ENCODE peak calls at places on chromosomes 5 and 9, in eight cellular contexts. One of them, this sample, is unnamed.

GRCh38 chr5:168073991-168074800 is 217.2 kb upstream of the WWC1 start:
- DNase-seq in mesothelial cell of epicardium: no peak
- DNase-seq in heart left ventricle: no peak
- DNase-seq in D721Med: no peak
- DNase-seq in endothelial cell: no peak
- DNase-seq in bronchial epithelial cell: peak; percentile 26
- DNase-seq in fibroblast of the aortic adventitia: peak; percentile 36
- DNase-seq in heart right ventricle: no peak
- DNase-seq in this sample: no peak

GRCh38 chr5:115100556-115100955 is 69.2 kb downstream of the TRIM36 start:
- DNase-seq in mesothelial cell of epicardium: no peak
- DNase-seq in heart left ventricle: no peak
- DNase-seq in D721Med: no peak
- DNase-seq in endothelial cell: no peak
- DNase-seq in bronchial epithelial cell: peak; percentile 35
- DNase-seq in fibroblast of the aortic adventitia: peak; percentile 9
- DNase-seq in heart right ventricle: no peak
- DNase-seq in this sample: peak; percentile 77

GRCh38 chr9:33619666-33620404 is 95.8 kb downstream of the ANKRD18B start:
- DNase-seq in mesothelial cell of epicardium: no peak
- DNase-seq in heart left ventricle: no peak
- DNase-seq in D721Med: no peak
- DNase-seq in endothelial cell: no peak
- DNase-seq in bronchial epithelial cell: peak; percentile 76
- DNase-seq in fibroblast of the aortic adventitia: peak; percentile 92
- DNase-seq in heart right ventricle: no peak
- DNase-seq in this sample: peak; percentile 74

GRCh38 chr9:136796238-136796774 is at the start of gene CCDC183:
- DNase-seq in mesothelial cell of epicardium: no peak
- DNase-seq in heart left ventricle: no peak
- DNase-seq in D721Med: no peak
- DNase-seq in endothelial cell: no peak
- DNase-seq in bronchial epithelial cell: no peak
- DNase-seq in fibroblast of the aortic adventitia: no peak
- DNase-seq in heart right ventricle: no peak
- DNase-seq in this sample: no peak

GRCh38 chr5:155529366-155529765 is 515.8 kb downstream of the KIF4B start:
- DNase-seq in mesothelial cell of epicardium: no peak
- DNase-seq in heart left ventricle: no peak
- DNase-seq in D721Med: no peak
- DNase-seq in endothelial cell: no peak
- DNase-seq in bronchial epithelial cell: peak; percentile 58
- DNase-seq in fibroblast of the aortic adventitia: no peak
- DNase-seq in heart right ventricle: no peak
- DNase-seq in this sample: peak; percentile 89

GRCh38 chr5:151023047-151023615 is 2.7 kb downstream of the GPX3 start:
- DNase-seq in mesothelial cell of epicardium: no peak
- DNase-seq in heart left ventricle: peak; percentile 79
- DNase-seq in D721Med: no peak
- DNase-seq in endothelial cell: no peak
- DNase-seq in bronchial epithelial cell: peak; percentile 57
- DNase-seq in fibroblast of the aortic adventitia: peak; percentile 97
- DNase-seq in heart right ventricle: peak; percentile 58
- DNase-seq in this sample: peak; percentile 96

GRCh38 chr5:133595465-133595864 is 16.9 kb downstream of the FSTL4 start:
- DNase-seq in mesothelial cell of epicardium: no peak
- DNase-seq in heart left ventricle: no peak
- DNase-seq in D721Med: no peak
- DNase-seq in endothelial cell: no peak
- DNase-seq in bronchial epithelial cell: no peak
- DNase-seq in fibroblast of the aortic adventitia: no peak
- DNase-seq in heart right ventricle: no peak
- DNase-seq in this sample: no peak

GRCh38 chr5:15789661-15790060 is 289.7 kb downstream of the FBXL7 start:
- DNase-seq in mesothelial cell of epicardium: no peak
- DNase-seq in heart left ventricle: no peak
- DNase-seq in D721Med: no peak
- DNase-seq in endothelial cell: no peak
- DNase-seq in bronchial epithelial cell: no peak
- DNase-seq in fibroblast of the aortic adventitia: no peak
- DNase-seq in heart right ventricle: no peak
- DNase-seq in this sample: no peak

GRCh38 chr9:137670391-137671195 is 51.8 kb downstream of the EHMT1 start:
- DNase-seq in mesothelial cell of epicardium: no peak
- DNase-seq in heart left ventricle: no peak
- DNase-seq in D721Med: no peak
- DNase-seq in endothelial cell: no peak
- DNase-seq in bronchial epithelial cell: peak; percentile 12
- DNase-seq in fibroblast of the aortic adventitia: no peak
- DNase-seq in heart right ventricle: peak; percentile 39
- DNase-seq in this sample: no peak

GRCh38 chr5:67234671-67235176 is 38.1 kb upstream of the CD180 start:
- DNase-seq in mesothelial cell of epicardium: no peak
- DNase-seq in heart left ventricle: peak; percentile 38
- DNase-seq in D721Med: no peak
- DNase-seq in endothelial cell: no peak
- DNase-seq in bronchial epithelial cell: peak; percentile 49
- DNase-seq in fibroblast of the aortic adventitia: peak; percentile 87
- DNase-seq in heart right ventricle: peak; percentile 30
- DNase-seq in this sample: peak; percentile 92

GRCh38 chr9:135960328-135961276 is 571 bp downstream of the UBAC1 start:
- DNase-seq in mesothelial cell of epicardium: peak; percentile 47
- DNase-seq in heart left ventricle: peak; percentile 35
- DNase-seq in D721Med: no peak
- DNase-seq in endothelial cell: peak; percentile 32
- DNase-seq in bronchial epithelial cell: no peak
- DNase-seq in fibroblast of the aortic adventitia: peak; percentile 15
- DNase-seq in heart right ventricle: no peak
- DNase-seq in this sample: peak; percentile 27

GRCh38 chr5:124481419-124481818 is 265.0 kb downstream of the ZNF608 start:
- DNase-seq in mesothelial cell of epicardium: no peak
- DNase-seq in heart left ventricle: no peak
- DNase-seq in D721Med: no peak
- DNase-seq in endothelial cell: no peak
- DNase-seq in bronchial epithelial cell: no peak
- DNase-seq in fibroblast of the aortic adventitia: no peak
- DNase-seq in heart right ventricle: no peak
- DNase-seq in this sample: no peak

DNA sequence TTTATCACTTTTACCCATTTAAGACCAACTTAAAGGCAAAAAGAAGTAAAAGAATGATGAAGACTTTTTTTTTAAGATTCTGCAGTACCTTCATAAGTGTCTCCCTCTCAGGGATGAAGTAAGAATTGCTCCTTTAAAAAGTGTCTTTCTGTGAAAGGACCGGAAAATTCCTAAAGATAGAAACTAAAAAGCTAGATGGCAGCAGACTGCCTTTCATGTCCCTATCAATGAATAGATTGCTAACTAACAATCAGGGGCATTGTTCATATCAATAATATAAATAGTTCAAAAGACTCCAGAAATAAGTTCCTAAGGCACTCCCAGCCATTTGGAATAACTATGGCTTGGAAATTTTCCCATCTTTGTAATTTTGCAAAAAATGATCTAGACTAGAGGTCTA is 558.0 kb downstream of the PDE4D start:
- DNase-seq in mesothelial cell of epicardium: no peak
- DNase-seq in heart left ventricle: no peak
- DNase-seq in D721Med: no peak
- DNase-seq in endothelial cell: no peak
- DNase-seq in bronchial epithelial cell: no peak
- DNase-seq in fibroblast of the aortic adventitia: no peak
- DNase-seq in heart right ventricle: no peak
- DNase-seq in this sample: no peak
- TF ChIP-seq CTCF in mesothelial cell of epicardium: no peak
- TF ChIP-seq CTCF in heart left ventricle: peak; percentile 37
- TF ChIP-seq CTCF in D721Med: peak; percentile 1
- TF ChIP-seq CTCF in endothelial cell: no peak
- TF ChIP-seq CTCF in bronchial epithelial cell: no peak
- TF ChIP-seq CTCF in fibroblast of the aortic adventitia: no peak
- TF ChIP-seq CTCF in heart right ventricle: peak; percentile 10
- TF ChIP-seq CTCF in this sample: no peak

GRCh38 chr9:90053027-90053426 is 448.2 kb downstream of the GADD45G start:
- DNase-seq in mesothelial cell of epicardium: peak; percentile 20
- DNase-seq in heart left ventricle: no peak
- DNase-seq in D721Med: no peak
- DNase-seq in endothelial cell: no peak
- DNase-seq in bronchial epithelial cell: no peak
- DNase-seq in fibroblast of the aortic adventitia: no peak
- DNase-seq in heart right ventricle: no peak
- DNase-seq in this sample: peak; percentile 14
- TF ChIP-seq CTCF in mesothelial cell of epicardium: peak; percentile 26
- TF ChIP-seq CTCF in heart left ventricle: no peak
- TF ChIP-seq CTCF in D721Med: no peak
- TF ChIP-seq CTCF in endothelial cell: peak; percentile 21
- TF ChIP-seq CTCF in bronchial epithelial cell: no peak
- TF ChIP-seq CTCF in fibroblast of the aortic adventitia: no peak
- TF ChIP-seq CTCF in heart right ventricle: no peak
- TF ChIP-seq CTCF in this sample: peak; percentile 12

GRCh38 chr9:117247271-117247670 is 167.6 kb downstream of the ASTN2 start:
- DNase-seq in mesothelial cell of epicardium: no peak
- DNase-seq in heart left ventricle: no peak
- DNase-seq in D721Med: peak; percentile 20
- DNase-seq in endothelial cell: peak; percentile 28
- DNase-seq in bronchial epithelial cell: peak; percentile 12
- DNase-seq in fibroblast of the aortic adventitia: no peak
- DNase-seq in heart right ventricle: no peak
- DNase-seq in this sample: peak; percentile 50
- TF ChIP-seq CTCF in mesothelial cell of epicardium: no peak
- TF ChIP-seq CTCF in heart left ventricle: peak; percentile 35
- TF ChIP-seq CTCF in D721Med: peak; percentile 61
- TF ChIP-seq CTCF in endothelial cell: peak; percentile 42
- TF ChIP-seq CTCF in bronchial epithelial cell: peak; percentile 21
- TF ChIP-seq CTCF in fibroblast of the aortic adventitia: no peak
- TF ChIP-seq CTCF in heart right ventricle: peak; percentile 38
- TF ChIP-seq CTCF in this sample: no peak

GRCh38 chr5:13214182-13214581 is 730.3 kb downstream of the DNAH5 start:
- DNase-seq in mesothelial cell of epicardium: no peak
- DNase-seq in heart left ventricle: no peak
- DNase-seq in D721Med: no peak
- DNase-seq in endothelial cell: no peak
- DNase-seq in bronchial epithelial cell: no peak
- DNase-seq in fibroblast of the aortic adventitia: no peak
- DNase-seq in heart right ventricle: no peak
- DNase-seq in this sample: no peak

GRCh38 chr5:13215806-13216205 is 728.7 kb downstream of the DNAH5 start:
- DNase-seq in mesothelial cell of epicardium: no peak
- DNase-seq in heart left ventricle: no peak
- DNase-seq in D721Med: no peak
- DNase-seq in endothelial cell: no peak
- DNase-seq in bronchial epithelial cell: no peak
- DNase-seq in fibroblast of the aortic adventitia: no peak
- DNase-seq in heart right ventricle: no peak
- DNase-seq in this sample: no peak

GRCh38 chr5:13215370-13215769 is 729.1 kb downstream of the DNAH5 start:
- DNase-seq in mesothelial cell of epicardium: no peak
- DNase-seq in heart left ventricle: no peak
- DNase-seq in D721Med: no peak
- DNase-seq in endothelial cell: no peak
- DNase-seq in bronchial epithelial cell: no peak
- DNase-seq in fibroblast of the aortic adventitia: no peak
- DNase-seq in heart right ventricle: no peak
- DNase-seq in this sample: no peak

GRCh38 chr5:13217636-13218035 is 726.9 kb downstream of the DNAH5 start:
- DNase-seq in mesothelial cell of epicardium: no peak
- DNase-seq in heart left ventricle: no peak
- DNase-seq in D721Med: no peak
- DNase-seq in endothelial cell: no peak
- DNase-seq in bronchial epithelial cell: no peak
- DNase-seq in fibroblast of the aortic adventitia: peak; percentile 15
- DNase-seq in heart right ventricle: no peak
- DNase-seq in this sample: no peak

GRCh38 chr5:13218518-13218917 is 726.0 kb downstream of the DNAH5 start:
- DNase-seq in mesothelial cell of epicardium: no peak
- DNase-seq in heart left ventricle: no peak
- DNase-seq in D721Med: no peak
- DNase-seq in endothelial cell: peak; percentile 7
- DNase-seq in bronchial epithelial cell: peak; percentile 35
- DNase-seq in fibroblast of the aortic adventitia: peak; percentile 3
- DNase-seq in heart right ventricle: no peak
- DNase-seq in this sample: peak; percentile 38
- TF ChIP-seq CTCF in mesothelial cell of epicardium: no peak
- TF ChIP-seq CTCF in heart left ventricle: no peak
- TF ChIP-seq CTCF in D721Med: no peak
- TF ChIP-seq CTCF in endothelial cell: no peak
- TF ChIP-seq CTCF in bronchial epithelial cell: peak; percentile 48
- TF ChIP-seq CTCF in fibroblast of the aortic adventitia: peak; percentile 16
- TF ChIP-seq CTCF in heart right ventricle: no peak
- TF ChIP-seq CTCF in this sample: peak; percentile 31

GRCh38 chr9:127712851-127713250 is 2.6 kb downstream of the PTRH1 start:
- DNase-seq in mesothelial cell of epicardium: no peak
- DNase-seq in heart left ventricle: no peak
- DNase-seq in D721Med: no peak
- DNase-seq in endothelial cell: no peak
- DNase-seq in bronchial epithelial cell: no peak
- DNase-seq in fibroblast of the aortic adventitia: no peak
- DNase-seq in heart right ventricle: no peak
- DNase-seq in this sample: no peak

GRCh38 chr9:127711226-127711701 is 4.2 kb downstream of the PTRH1 start:
- DNase-seq in mesothelial cell of epicardium: no peak
- DNase-seq in heart left ventricle: no peak
- DNase-seq in D721Med: no peak
- DNase-seq in endothelial cell: no peak
- DNase-seq in bronchial epithelial cell: no peak
- DNase-seq in fibroblast of the aortic adventitia: no peak
- DNase-seq in heart right ventricle: no peak
- DNase-seq in this sample: no peak

GRCh38 chr9:127710204-127710805 is 3.5 kb downstream of the CFAP157 start:
- DNase-seq in mesothelial cell of epicardium: no peak
- DNase-seq in heart left ventricle: no peak
- DNase-seq in D721Med: no peak
- DNase-seq in endothelial cell: no peak
- DNase-seq in bronchial epithelial cell: no peak
- DNase-seq in fibroblast of the aortic adventitia: no peak
- DNase-seq in heart right ventricle: no peak
- DNase-seq in this sample: no peak

GRCh38 chr9:127712371-127712770 is 3.1 kb downstream of the PTRH1 start:
- DNase-seq in mesothelial cell of epicardium: no peak
- DNase-seq in heart left ventricle: no peak
- DNase-seq in D721Med: no peak
- DNase-seq in endothelial cell: no peak
- DNase-seq in bronchial epithelial cell: no peak
- DNase-seq in fibroblast of the aortic adventitia: no peak
- DNase-seq in heart right ventricle: no peak
- DNase-seq in this sample: no peak

DNA sequence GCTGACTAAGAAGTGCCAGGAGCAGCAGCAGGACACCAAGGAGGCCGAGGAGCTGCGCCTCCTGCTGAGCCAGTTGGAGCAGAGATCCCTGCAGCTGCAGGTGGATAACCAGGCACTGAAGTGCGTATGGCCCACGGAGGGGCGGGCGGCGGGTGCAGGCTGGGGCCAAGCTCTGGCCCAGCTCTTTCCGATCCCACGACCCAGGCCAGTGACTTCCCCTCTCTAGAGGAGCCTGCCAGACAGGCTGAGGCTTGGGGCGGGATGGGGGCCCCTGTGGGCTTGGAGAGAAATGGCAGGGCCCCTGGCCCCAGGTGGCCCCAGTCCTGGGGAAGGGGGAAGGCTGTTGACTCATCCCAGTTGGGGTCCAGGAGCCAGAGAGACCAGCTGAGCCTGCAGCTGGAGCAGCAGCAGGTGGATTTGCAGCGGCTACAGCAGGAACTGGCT is 3.6 kb downstream of the PTRH1 start:
- DNase-seq in mesothelial cell of epicardium: no peak
- DNase-seq in heart left ventricle: no peak
- DNase-seq in D721Med: no peak
- DNase-seq in endothelial cell: no peak
- DNase-seq in bronchial epithelial cell: no peak
- DNase-seq in fibroblast of the aortic adventitia: no peak
- DNase-seq in heart right ventricle: no peak
- DNase-seq in this sample: no peak
- TF ChIP-seq CTCF in mesothelial cell of epicardium: no peak
- TF ChIP-seq CTCF in heart left ventricle: no peak
- TF ChIP-seq CTCF in D721Med: no peak
- TF ChIP-seq CTCF in endothelial cell: no peak
- TF ChIP-seq CTCF in bronchial epithelial cell: no peak
- TF ChIP-seq CTCF in fibroblast of the aortic adventitia: no peak
- TF ChIP-seq CTCF in heart right ventricle: no peak
- TF ChIP-seq CTCF in this sample: no peak